ENCODE peak calls at places on chromosomes 5 and 9, in six cellular contexts. M is lung; A is GM23248; R is neural progenitor cell; B is CD8-positive, alpha-beta T cell; P is heart left ventricle. E is an unnamed sample.

GRCh38 chr5:9112520-9113291 is 433.2 kb downstream of the SEMA5A start:
- DNase-seq in B (no peak), M (no peak), R (no peak), A (no peak), P (no peak), E (no peak)

GRCh38 chr5:72523960-72524582 is 16.9 kb upstream of the ZNF366 start:
- DNase-seq in P (no peak), A (peak; percentile 86), M (no peak), B (no peak), R (peak; percentile 64), E (peak; percentile 59)

GRCh38 chr9:29659014-29659413 is 2085.7 kb upstream of the C9orf72 start:
- DNase-seq in R (no peak), M (no peak), B (no peak), P (no peak), A (no peak), E (no peak)

GRCh38 chr5:83331842-83332241 is 139.7 kb upstream of the VCAN start:
- DNase-seq in M (no peak), P (no peak), R (no peak), A (peak; percentile 53), B (no peak), E (no peak)

GRCh38 chr5:23820764-23821471 is 313.5 kb downstream of the PRDM9 start:
- DNase-seq in A (peak; percentile 84), P (no peak), R (peak; percentile 45), M (no peak), B (no peak), E (no peak)

GRCh38 chr9:133173056-133173455 is 9.3 kb upstream of the GBGT1 start:
- DNase-seq in B (no peak), P (no peak), R (no peak), A (no peak), M (no peak), E (no peak)

GRCh38 chr9:115396071-115396529 is 278.1 kb upstream of the TNC start:
- DNase-seq in B (no peak), R (no peak), P (no peak), A (no peak), M (no peak), E (no peak)

GRCh38 chr5:91382530-91383026 is 539 bp downstream of the ARRDC3 start:
- DNase-seq in P (no peak), B (peak; percentile 15), M (no peak), A (peak; percentile 72), R (peak; percentile 48), E (peak; percentile 62)

GRCh38 chr5:560792-561166 is 36.5 kb upstream of the SLC9A3 start:
- DNase-seq in R (no peak), P (no peak), B (no peak), M (no peak), A (no peak), E (no peak)

GRCh38 chr9:28539432-28539831 is 966.2 kb upstream of the C9orf72 start:
- DNase-seq in R (no peak), A (no peak), B (no peak), M (no peak), P (no peak), E (no peak)

GRCh38 chr5:59020611-59021285 is 437.9 kb downstream of the RAB3C start:
- DNase-seq in P (no peak), R (no peak), M (no peak), B (no peak), A (no peak), E (peak; percentile 34)
- H3K4me3 ChIP-seq in P (no peak overlapping the region), R (no peak overlapping the region), M (no peak overlapping the region), B (no peak overlapping the region), A (no peak overlapping the region), E (no peak overlapping the region)

DNA sequence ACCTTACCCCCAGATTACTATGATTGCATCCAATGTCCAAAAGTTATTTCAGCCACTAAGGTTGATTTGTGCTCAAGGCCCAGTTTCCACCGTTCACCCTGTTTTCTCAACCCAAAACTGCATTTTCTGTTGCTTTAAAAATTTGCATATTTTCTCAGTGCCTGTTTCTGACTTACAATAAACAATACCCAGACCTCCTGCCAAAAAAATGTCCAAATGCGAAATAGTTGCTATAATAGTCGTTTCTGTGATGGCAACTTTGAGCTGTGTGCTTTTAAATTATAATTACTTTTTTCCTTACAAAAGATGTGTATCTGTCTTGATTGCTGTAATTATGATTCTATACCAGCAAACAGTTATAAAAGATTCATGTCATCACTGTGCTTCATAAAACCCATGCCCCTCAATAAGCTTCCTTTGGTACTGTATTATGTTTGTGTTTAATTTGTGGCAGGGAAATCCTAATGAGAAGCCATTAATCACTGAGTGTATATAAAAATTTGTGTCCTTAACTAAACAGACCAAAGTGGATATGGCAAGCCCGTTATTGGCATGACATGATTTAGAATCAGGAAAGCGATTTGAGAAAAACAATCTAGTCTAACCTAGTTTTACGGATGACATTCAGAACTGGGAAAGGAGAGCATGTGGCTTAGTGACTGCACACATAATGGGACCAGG is 5.4 kb upstream of the SLC1A3 start:
- DNase-seq in P (no peak), M (no peak), B (no peak), R (no peak), A (no peak), E (no peak)
- H3K27ac ChIP-seq in P (no peak overlapping the region), M (no peak overlapping the region), B (no peak overlapping the region), R (no peak overlapping the region), A (no peak overlapping the region), E (no peak overlapping the region)

DNA sequence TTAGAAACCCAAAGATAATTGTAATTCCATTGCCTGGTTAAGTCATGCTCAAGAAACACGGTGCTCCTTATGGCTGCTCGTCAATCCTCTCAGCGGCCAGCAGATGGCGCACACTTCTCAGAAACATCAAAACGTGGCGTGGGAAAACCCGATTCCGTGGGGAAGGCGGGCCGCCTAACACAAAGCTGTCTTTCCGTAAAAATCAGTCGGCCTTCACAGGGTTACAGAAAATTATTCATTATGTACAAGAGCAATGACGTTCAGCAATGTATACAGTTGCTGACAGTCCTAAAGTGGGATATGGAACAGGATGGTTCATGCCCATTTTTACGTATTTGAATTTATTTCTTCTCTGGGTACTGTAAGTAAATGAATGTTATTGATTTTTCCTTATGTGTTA is 83.5 kb downstream of the PDE4D start:
- DNase-seq in P (peak; percentile 55), M (peak; percentile 67), B (peak; percentile 4), R (peak; percentile 72), A (peak; percentile 77), E (peak; percentile 74)
- H3K4me3 ChIP-seq in P (no peak overlapping the region), M (no peak overlapping the region), B (no peak overlapping the region), R (peak overlapping the region; percentile 36), A (peak overlapping the region; percentile 54), E (no peak overlapping the region)

GRCh38 chr5:133652951-133653601 is 40.7 kb upstream of the FSTL4 start:
- DNase-seq in M (no peak), R (no peak), B (no peak), A (no peak), P (no peak), E (no peak)
- H3K27ac ChIP-seq in M (no peak overlapping the region), R (no peak overlapping the region), B (no peak overlapping the region), A (no peak overlapping the region), P (no peak overlapping the region), E (no peak overlapping the region)